ENCODE peak calls at places on chromosomes 16 and 17, in ten cellular contexts. J is amniotic stem cell; D is fibroblast of lung; F is T-helper 2 cell; P is heart right ventricle; I is hypothalamus; S is GM12892; N is AG09319; K is naive thymus-derived CD8-positive, alpha-beta T cell; R is ELR. V is an unnamed sample.

GRCh38 chr17:34651267-34651955 is 72.0 kb downstream of the TMEM132E start:
- DNase-seq in J (no peak), D (no peak), F (no peak), P (no peak), I (no peak), S (no peak), N (no peak), K (no peak), R (no peak), V (no peak)

GRCh38 chr16:27500801-27501200 is 48.9 kb downstream of the GTF3C1 start:
- DNase-seq in J (no peak), D (peak; percentile 32), F (no peak), P (no peak), I (no peak), S (no peak), N (no peak), K (no peak), R (no peak), V (no peak)

GRCh38 chr16:70688266-70688742 is 2.5 kb upstream of the MTSS2 start:
- DNase-seq in J (no peak), D (peak; percentile 39), F (no peak), P (peak; percentile 77), I (peak; percentile 92), S (no peak), N (peak; percentile 54), K (no peak), R (peak; percentile 57), V (no peak)

GRCh38 chr17:71633391-71633849 is 487.4 kb upstream of the SOX9 start:
- DNase-seq in J (no peak), D (peak; percentile 97), F (no peak), P (no peak), I (no peak), S (no peak), N (peak; percentile 48), K (no peak), R (peak; percentile 97), V (peak; percentile 83)

GRCh38 chr16:11354733-11355574 is 9.7 kb downstream of the RMI2 start:
- DNase-seq in J (no peak), D (peak; percentile 67), F (peak; percentile 15), P (no peak), I (no peak), S (peak; percentile 55), N (no peak), K (peak; percentile 79), R (no peak), V (no peak)

GRCh38 chr16:89599451-89599858 is 14.0 kb upstream of the DPEP1 start:
- DNase-seq in J (no peak), D (no peak), F (no peak), P (no peak), I (no peak), S (no peak), N (no peak), K (no peak), R (peak; percentile 70), V (no peak)

GRCh38 chr16:66927918-66928649 is 2.7 kb upstream of the RRAD start:
- DNase-seq in J (no peak), D (peak; percentile 21), F (no peak), P (no peak), I (no peak), S (no peak), N (no peak), K (no peak), R (peak; percentile 43), V (no peak)

GRCh38 chr17:50934672-50935200 is 68.6 kb upstream of the TOB1 start:
- DNase-seq in J (no peak), D (no peak), F (no peak), P (no peak), I (no peak), S (no peak), N (no peak), K (no peak), R (no peak), V (no peak)

GRCh38 chr16:80034469-80034826 is 433.9 kb upstream of the MAF start:
- DNase-seq in J (no peak), D (no peak), F (no peak), P (no peak), I (no peak), S (no peak), N (no peak), K (no peak), R (no peak), V (no peak)

GRCh38 chr16:30521476-30521872 is 4.9 kb downstream of the ZNF768 start:
- DNase-seq in J (no peak), D (no peak), F (no peak), P (no peak), I (no peak), S (no peak), N (no peak), K (no peak), R (no peak), V (no peak)

GRCh38 chr17:75831032-75831567 is 13.1 kb downstream of the UNC13D start:
- DNase-seq in J (no peak), D (no peak), F (no peak), P (no peak), I (no peak), S (no peak), N (no peak), K (no peak), R (no peak), V (no peak)

GRCh38 chr17:43832976-43833829 is at the start of gene MPP3:
- DNase-seq in J (peak; percentile 48), D (peak; percentile 66), F (peak; percentile 43), P (peak; percentile 76), I (peak; percentile 39), S (no peak), N (peak; percentile 20), K (peak; percentile 39), R (peak; percentile 86), V (no peak)

GRCh38 chr16:31242197-31242596 is 17.6 kb upstream of the ITGAM start:
- DNase-seq in J (no peak), D (no peak), F (no peak), P (no peak), I (no peak), S (no peak), N (no peak), K (no peak), R (no peak), V (no peak)

GRCh38 chr17:36778458-36778857 is 158.8 kb upstream of the LHX1 start:
- DNase-seq in J (no peak), D (no peak), F (no peak), P (no peak), I (no peak), S (no peak), N (no peak), K (no peak), R (no peak), V (no peak)

V was measured in AG09309.